ENCODE peak calls at places on chromosomes 6 and 20, in four cellular contexts. O is A549, M is K562, W is HepG2. D is an unnamed sample.

GRCh38 chr6:17869753-17870050 is 117.7 kb downstream of the KIF13A start:
- DNase-seq in O (no peak), M (no peak), W (no peak), D (no peak)

GRCh38 chr6:127554435-127555006 is 22.5 kb upstream of the C6orf58 start:
- DNase-seq in O (peak), M (no peak), W (peak), D (peak)

GRCh38 chr6:44733146-44733545 is 345.6 kb downstream of the CDC5L start:
- DNase-seq in O (no peak), M (no peak), W (no peak), D (no peak)

GRCh38 chr6:109284675-109285074 is 97.6 kb downstream of the CD164 start:
- DNase-seq in O (no peak), M (peak), W (no peak), D (no peak)

GRCh38 chr6:166559211-166559610 is 27.3 kb downstream of the RAMACL start:
- DNase-seq in O (no peak), M (no peak), W (no peak), D (no peak)

GRCh38 chr6:88472731-88473130 is 306.6 kb upstream of the CNR1 start:
- DNase-seq in O (no peak), M (no peak), W (no peak), D (no peak)

GRCh38 chr20:41643504-41643938 is 25.3 kb upstream of the CHD6 start:
- DNase-seq in O (peak), M (peak), W (peak), D (no peak)

GRCh38 chr6:87789198-87789899 is 87.3 kb upstream of the AKIRIN2 start:
- DNase-seq in O (peak), M (no peak), W (peak), D (no peak)

GRCh38 chr20:1718604-1719384 is 61.2 kb upstream of the SIRPG start:
- DNase-seq in O (no peak), M (no peak), W (no peak), D (no peak)

GRCh38 chr6:30219244-30219643 is 6.0 kb upstream of the TRIM26 start:
- DNase-seq in O (peak), M (no peak), W (peak), D (peak)

GRCh38 chr6:43308101-43308989 is at the start of gene CRIP3:
- DNase-seq in O (peak), M (peak), W (no peak), D (peak)
- TF ChIP-seq NR3C1 in O (no peak), M (no peak), W (no peak), D (no peak)

DNA sequence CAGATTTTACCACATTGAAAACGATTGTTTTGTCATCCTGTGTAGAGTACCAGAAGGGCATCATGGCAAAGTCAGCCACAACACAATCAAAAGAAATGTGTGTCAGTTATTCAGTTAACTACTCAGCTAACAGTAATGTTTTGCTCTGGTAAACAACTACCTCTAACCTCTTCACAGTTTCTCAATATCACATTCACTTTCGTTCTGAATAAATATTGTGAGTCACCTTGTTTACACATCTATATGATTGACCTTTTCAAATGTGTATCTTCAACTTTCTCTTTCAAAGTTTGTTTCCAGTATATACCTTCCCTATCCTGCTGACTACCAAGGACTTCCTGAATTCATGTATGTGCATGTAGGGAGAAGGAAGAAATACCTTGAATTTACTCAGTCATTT is 216.6 kb upstream of the UFL1 start:
- DNase-seq in O (no peak), M (no peak), W (peak), D (no peak)
- TF ChIP-seq NR3C1 in O (no peak), M (no peak), W (no peak), D (no peak)

GRCh38 chr6:25365159-25365558 is 86.0 kb downstream of the CARMIL1 start:
- DNase-seq in O (no peak), M (no peak), W (no peak), D (no peak)

GRCh38 chr6:25359891-25360290 is 80.7 kb downstream of the CARMIL1 start:
- DNase-seq in O (no peak), M (no peak), W (no peak), D (no peak)

GRCh38 chr6:25366785-25367657 is 87.8 kb downstream of the CARMIL1 start:
- DNase-seq in O (no peak), M (no peak), W (no peak), D (no peak)

GRCh38 chr6:25360611-25361010 is 81.4 kb downstream of the CARMIL1 start:
- DNase-seq in O (no peak), M (no peak), W (no peak), D (no peak)

GRCh38 chr6:25363429-25363828 is 84.3 kb downstream of the CARMIL1 start:
- DNase-seq in O (no peak), M (no peak), W (no peak), D (no peak)
- TF ChIP-seq NR3C1 in O (no peak), M (no peak), W (no peak), D (no peak)

GRCh38 chr6:13550656-13551055 is 23.7 kb upstream of the SIRT5 start:
- DNase-seq in O (no peak), M (no peak), W (no peak), D (no peak)

GRCh38 chr6:13558718-13559117 is 15.7 kb upstream of the SIRT5 start:
- DNase-seq in O (no peak), M (no peak), W (no peak), D (no peak)

GRCh38 chr6:13548500-13549210 is 25.7 kb upstream of the SIRT5 start:
- DNase-seq in O (no peak), M (no peak), W (peak), D (peak)

GRCh38 chr6:13554929-13555333 is 19.5 kb upstream of the SIRT5 start:
- DNase-seq in O (no peak), M (no peak), W (no peak), D (peak)

DNA sequence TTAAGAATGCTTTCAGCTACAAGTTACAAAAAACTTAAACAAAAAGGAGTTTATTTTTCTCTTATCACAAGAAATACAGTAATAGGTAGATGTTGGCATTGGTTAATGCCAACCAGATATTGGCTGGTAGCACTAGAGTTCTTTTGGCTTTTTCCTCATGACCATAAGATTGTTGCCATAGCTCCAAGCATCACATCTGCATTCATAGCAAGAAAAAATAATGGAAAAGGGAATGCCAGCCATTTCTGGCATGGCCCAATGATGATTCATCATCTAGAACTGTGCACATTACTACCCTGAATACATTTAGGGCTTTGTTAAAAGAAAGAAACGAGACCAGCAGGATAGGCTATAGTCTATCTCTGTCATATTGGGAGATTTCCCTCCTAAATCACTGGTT is 20.8 kb upstream of the SIRT5 start:
- DNase-seq in O (no peak), M (no peak), W (no peak), D (no peak)
- TF ChIP-seq NR3C1 in O (no peak), M (no peak), W (no peak), D (no peak)

GRCh38 chr6:36367743-36368142 is 19.7 kb downstream of the ETV7 start:
- DNase-seq in O (no peak), M (no peak), W (no peak), D (no peak)

GRCh38 chr6:36371231-36371630 is 16.2 kb downstream of the ETV7 start:
- DNase-seq in O (no peak), M (no peak), W (no peak), D (no peak)

GRCh38 chr6:36370638-36371037 is 16.8 kb downstream of the ETV7 start:
- DNase-seq in O (no peak), M (no peak), W (no peak), D (no peak)

GRCh38 chr6:36368421-36368820 is 19.0 kb downstream of the ETV7 start:
- DNase-seq in O (no peak), M (no peak), W (no peak), D (no peak)

GRCh38 chr6:36368921-36369880 is 18.3 kb downstream of the ETV7 start:
- DNase-seq in O (no peak), M (no peak), W (no peak), D (no peak)
- TF ChIP-seq NR3C1 in O (no peak), M (no peak), W (no peak), D (no peak)

GRCh38 chr6:135036731-135037420 is 17.7 kb downstream of the HBS1L start:
- DNase-seq in O (no peak), M (no peak), W (peak), D (no peak)

GRCh38 chr6:135033238-135033637 is 21.4 kb downstream of the HBS1L start:
- DNase-seq in O (no peak), M (no peak), W (no peak), D (no peak)

GRCh38 chr6:135037541-135037940 is 17.1 kb downstream of the HBS1L start:
- DNase-seq in O (no peak), M (no peak), W (no peak), D (no peak)

GRCh38 chr6:135043364-135043763 is 11.3 kb downstream of the HBS1L start:
- DNase-seq in O (no peak), M (no peak), W (no peak), D (no peak)

DNA sequence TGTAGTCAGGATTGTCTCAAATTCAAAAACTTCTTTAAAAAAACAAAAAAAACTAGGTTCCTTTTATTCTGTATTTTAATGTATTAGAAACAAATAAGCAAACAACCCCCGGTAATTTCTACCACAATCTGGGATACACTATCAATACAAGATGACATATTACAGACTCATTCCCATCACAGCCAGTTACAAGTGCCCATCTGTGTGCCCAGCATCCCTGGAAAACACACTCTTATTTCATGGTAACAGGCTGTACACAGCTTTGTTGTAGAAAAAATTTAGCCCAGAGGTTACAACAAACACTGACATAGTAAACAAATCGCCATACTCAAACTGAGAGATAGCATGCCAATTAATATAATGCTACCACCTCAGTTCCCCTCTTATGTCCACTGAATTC is 16.3 kb downstream of the HBS1L start:
- DNase-seq in O (no peak), M (no peak), W (no peak), D (no peak)
- TF ChIP-seq NR3C1 in O (no peak), M (no peak), W (no peak), D (no peak)

GRCh38 chr20:33418033-33418432 is 16.7 kb upstream of the CDK5RAP1 start:
- DNase-seq in O (no peak), M (no peak), W (no peak), D (no peak)

GRCh38 chr20:33415948-33416347 is 14.6 kb upstream of the CDK5RAP1 start:
- DNase-seq in O (peak), M (peak), W (peak), D (peak)

GRCh38 chr20:33423141-33423834 is 20.3 kb downstream of the SNTA1 start:
- DNase-seq in O (no peak), M (peak), W (no peak), D (no peak)

DNA sequence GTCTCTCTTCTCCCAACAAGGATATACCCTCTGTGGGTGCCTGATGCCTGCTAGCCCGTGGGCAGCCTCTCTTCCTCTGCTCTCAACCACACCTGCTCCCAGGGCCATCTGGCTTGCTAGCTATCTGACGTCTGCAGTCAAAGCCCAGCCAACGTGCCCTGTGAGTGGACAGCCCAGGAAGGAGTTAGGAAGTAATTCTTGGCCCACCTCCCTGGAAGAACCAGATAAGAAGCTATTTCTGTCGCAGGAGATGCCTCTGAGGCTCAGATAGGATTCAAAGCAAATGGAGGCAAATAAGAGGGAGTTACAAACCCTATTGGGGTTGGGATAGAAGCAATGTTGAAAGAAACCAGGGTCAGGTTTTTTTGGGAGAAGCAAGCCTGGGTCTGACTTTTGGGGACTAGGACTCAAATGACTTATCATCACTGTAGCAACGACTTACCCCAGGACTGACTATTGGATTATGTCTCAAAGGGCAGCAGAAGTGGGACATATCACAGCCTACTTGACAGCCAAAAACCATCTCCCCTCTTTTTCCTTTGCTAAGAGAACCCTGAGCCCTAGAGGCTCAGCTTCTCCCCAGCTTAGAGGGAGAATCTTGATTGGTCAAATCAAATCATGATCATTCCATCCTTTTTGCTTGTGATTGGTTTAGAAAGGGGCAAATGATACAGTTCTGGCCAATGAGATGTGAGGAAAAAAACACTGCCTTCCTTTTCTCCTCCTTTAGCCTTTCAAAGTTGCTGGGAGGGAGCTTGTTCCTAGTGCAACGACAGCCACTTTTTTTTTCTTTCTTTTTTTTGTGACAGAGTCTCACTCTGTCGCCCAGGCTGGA is 18.0 kb upstream of the CDK5RAP1 start:
- DNase-seq in O (no peak), M (peak), W (no peak), D (no peak)
- TF ChIP-seq NR3C1 in O (no peak), M (no peak), W (no peak), D (no peak)

GRCh38 chr20:38130687-38131587 is 34.1 kb downstream of the TGM2 start:
- DNase-seq in O (no peak), M (no peak), W (no peak), D (peak)

GRCh38 chr20:38129248-38129865 is 35.7 kb downstream of the TGM2 start:
- DNase-seq in O (no peak), M (no peak), W (no peak), D (peak)

GRCh38 chr20:38131588-38132121 is 33.4 kb downstream of the TGM2 start:
- DNase-seq in O (no peak), M (no peak), W (no peak), D (no peak)

GRCh38 chr20:38128691-38129090 is 36.4 kb downstream of the TGM2 start:
- DNase-seq in O (no peak), M (no peak), W (no peak), D (no peak)

GRCh38 chr20:38129893-38130609 is 35.0 kb downstream of the TGM2 start:
- DNase-seq in O (no peak), M (no peak), W (no peak), D (peak)
- TF ChIP-seq NR3C1 in O (no peak), M (no peak), W (no peak), D (no peak)

D was measured in WTC11.